ENCODE peak calls at places on chromosomes 4 and X, in eight cellular contexts. One of them, this sample, is unnamed.

GRCh38 chrX:78456909-78457308 is 129.5 kb upstream of the CYSLTR1 start:
- DNase-seq in COR-L47: no peak
- DNase-seq in GOT3: no peak
- DNase-seq in AG10803: no peak
- DNase-seq in effector CD4-positive, alpha-beta T cell: no peak
- DNase-seq in SHP77: no peak
- DNase-seq in endothelial cell: no peak
- DNase-seq in activated CD4-positive, alpha-beta memory T cell treated with anti-CD3 and anti-CD28 coated beads, Interleukin-2, amount 10 ng/mL, durations not matched to agents 7 days and 5 days: no peak
- DNase-seq in this sample: no peak

GRCh38 chr4:112348488-112349158 is 51.5 kb downstream of the ALPK1 start:
- DNase-seq in AG10803: peak
- DNase-seq in effector CD4-positive, alpha-beta T cell: no peak
- DNase-seq in GOT3: no peak
- DNase-seq in activated CD4-positive, alpha-beta memory T cell treated with anti-CD3 and anti-CD28 coated beads, Interleukin-2, amount 10 ng/mL, durations not matched to agents 7 days and 5 days: no peak
- DNase-seq in endothelial cell: peak
- DNase-seq in SHP77: peak
- DNase-seq in COR-L47: peak
- DNase-seq in this sample: peak

GRCh38 chr4:61462451-61463326 is 262.6 kb downstream of the ADGRL3 start:
- DNase-seq in endothelial cell: no peak
- DNase-seq in GOT3: no peak
- DNase-seq in SHP77: no peak
- DNase-seq in activated CD4-positive, alpha-beta memory T cell treated with anti-CD3 and anti-CD28 coated beads, Interleukin-2, amount 10 ng/mL, durations not matched to agents 7 days and 5 days: no peak
- DNase-seq in COR-L47: no peak
- DNase-seq in AG10803: no peak
- DNase-seq in effector CD4-positive, alpha-beta T cell: no peak
- DNase-seq in this sample: no peak

GRCh38 chrX:56792270-56793111 is 63.4 kb downstream of the NBDY start:
- DNase-seq in activated CD4-positive, alpha-beta memory T cell treated with anti-CD3 and anti-CD28 coated beads, Interleukin-2, amount 10 ng/mL, durations not matched to agents 7 days and 5 days: no peak
- DNase-seq in effector CD4-positive, alpha-beta T cell: no peak
- DNase-seq in endothelial cell: no peak
- DNase-seq in AG10803: no peak
- DNase-seq in COR-L47: no peak
- DNase-seq in SHP77: no peak
- DNase-seq in GOT3: no peak
- DNase-seq in this sample: no peak

GRCh38 chrX:70079870-70080269 is 17.6 kb downstream of the OTUD6A start:
- DNase-seq in SHP77: no peak
- DNase-seq in COR-L47: no peak
- DNase-seq in AG10803: no peak
- DNase-seq in effector CD4-positive, alpha-beta T cell: no peak
- DNase-seq in endothelial cell: no peak
- DNase-seq in GOT3: no peak
- DNase-seq in activated CD4-positive, alpha-beta memory T cell treated with anti-CD3 and anti-CD28 coated beads, Interleukin-2, amount 10 ng/mL, durations not matched to agents 7 days and 5 days: no peak
- DNase-seq in this sample: no peak

GRCh38 chr4:87321888-87322287 is 794 bp downstream of the HSD17B13 start:
- DNase-seq in effector CD4-positive, alpha-beta T cell: no peak
- DNase-seq in endothelial cell: no peak
- DNase-seq in COR-L47: no peak
- DNase-seq in AG10803: no peak
- DNase-seq in activated CD4-positive, alpha-beta memory T cell treated with anti-CD3 and anti-CD28 coated beads, Interleukin-2, amount 10 ng/mL, durations not matched to agents 7 days and 5 days: no peak
- DNase-seq in GOT3: no peak
- DNase-seq in SHP77: no peak
- DNase-seq in this sample: no peak

GRCh38 chr4:2834001-2834921 is 9.4 kb upstream of the ADD1 start:
- DNase-seq in GOT3: no peak
- DNase-seq in effector CD4-positive, alpha-beta T cell: no peak
- DNase-seq in AG10803: no peak
- DNase-seq in activated CD4-positive, alpha-beta memory T cell treated with anti-CD3 and anti-CD28 coated beads, Interleukin-2, amount 10 ng/mL, durations not matched to agents 7 days and 5 days: peak
- DNase-seq in SHP77: no peak
- DNase-seq in endothelial cell: no peak
- DNase-seq in COR-L47: no peak
- DNase-seq in this sample: no peak

GRCh38 chr4:879730-880079 is 52.4 kb downstream of the GAK start:
- DNase-seq in COR-L47: no peak
- DNase-seq in AG10803: no peak
- DNase-seq in effector CD4-positive, alpha-beta T cell: no peak
- DNase-seq in activated CD4-positive, alpha-beta memory T cell treated with anti-CD3 and anti-CD28 coated beads, Interleukin-2, amount 10 ng/mL, durations not matched to agents 7 days and 5 days: peak
- DNase-seq in SHP77: no peak
- DNase-seq in endothelial cell: no peak
- DNase-seq in GOT3: no peak
- DNase-seq in this sample: no peak

GRCh38 chrX:154482786-154483185 is 3.6 kb downstream of the UBL4A start:
- DNase-seq in AG10803: no peak
- DNase-seq in GOT3: no peak
- DNase-seq in SHP77: no peak
- DNase-seq in endothelial cell: no peak
- DNase-seq in COR-L47: no peak
- DNase-seq in activated CD4-positive, alpha-beta memory T cell treated with anti-CD3 and anti-CD28 coated beads, Interleukin-2, amount 10 ng/mL, durations not matched to agents 7 days and 5 days: no peak
- DNase-seq in effector CD4-positive, alpha-beta T cell: no peak
- DNase-seq in this sample: no peak

GRCh38 chr4:184189966-184190365 is 27.7 kb downstream of the ENPP6 start:
- DNase-seq in endothelial cell: no peak
- DNase-seq in SHP77: no peak
- DNase-seq in COR-L47: no peak
- DNase-seq in effector CD4-positive, alpha-beta T cell: no peak
- DNase-seq in activated CD4-positive, alpha-beta memory T cell treated with anti-CD3 and anti-CD28 coated beads, Interleukin-2, amount 10 ng/mL, durations not matched to agents 7 days and 5 days: no peak
- DNase-seq in AG10803: no peak
- DNase-seq in GOT3: no peak
- DNase-seq in this sample: no peak

GRCh38 chr4:113435893-113436292 is 325.6 kb downstream of the CAMK2D start:
- DNase-seq in SHP77: no peak
- DNase-seq in endothelial cell: no peak
- DNase-seq in GOT3: no peak
- DNase-seq in AG10803: peak
- DNase-seq in effector CD4-positive, alpha-beta T cell: no peak
- DNase-seq in COR-L47: no peak
- DNase-seq in activated CD4-positive, alpha-beta memory T cell treated with anti-CD3 and anti-CD28 coated beads, Interleukin-2, amount 10 ng/mL, durations not matched to agents 7 days and 5 days: no peak
- DNase-seq in this sample: no peak

GRCh38 chrX:7215842-7216241 is 67.9 kb upstream of the PUDP start:
- DNase-seq in SHP77: no peak
- DNase-seq in COR-L47: no peak
- DNase-seq in GOT3: no peak
- DNase-seq in endothelial cell: no peak
- DNase-seq in effector CD4-positive, alpha-beta T cell: no peak
- DNase-seq in activated CD4-positive, alpha-beta memory T cell treated with anti-CD3 and anti-CD28 coated beads, Interleukin-2, amount 10 ng/mL, durations not matched to agents 7 days and 5 days: no peak
- DNase-seq in AG10803: peak
- DNase-seq in this sample: no peak

GRCh38 chr4:41432889-41433288 is 105.1 kb upstream of the LIMCH1 start:
- DNase-seq in effector CD4-positive, alpha-beta T cell: no peak
- DNase-seq in GOT3: no peak
- DNase-seq in activated CD4-positive, alpha-beta memory T cell treated with anti-CD3 and anti-CD28 coated beads, Interleukin-2, amount 10 ng/mL, durations not matched to agents 7 days and 5 days: no peak
- DNase-seq in COR-L47: no peak
- DNase-seq in AG10803: peak
- DNase-seq in SHP77: no peak
- DNase-seq in endothelial cell: no peak
- DNase-seq in this sample: no peak

GRCh38 chr4:172758586-172759340 is 409.8 kb upstream of the GALNT7 start:
- DNase-seq in activated CD4-positive, alpha-beta memory T cell treated with anti-CD3 and anti-CD28 coated beads, Interleukin-2, amount 10 ng/mL, durations not matched to agents 7 days and 5 days: no peak
- DNase-seq in GOT3: no peak
- DNase-seq in endothelial cell: no peak
- DNase-seq in SHP77: no peak
- DNase-seq in effector CD4-positive, alpha-beta T cell: no peak
- DNase-seq in COR-L47: no peak
- DNase-seq in AG10803: peak
- DNase-seq in this sample: no peak

GRCh38 chr4:77308843-77309242 is 151.8 kb downstream of the CCNG2 start:
- DNase-seq in AG10803: peak
- DNase-seq in COR-L47: peak
- DNase-seq in GOT3: no peak
- DNase-seq in endothelial cell: no peak
- DNase-seq in SHP77: peak
- DNase-seq in effector CD4-positive, alpha-beta T cell: no peak
- DNase-seq in activated CD4-positive, alpha-beta memory T cell treated with anti-CD3 and anti-CD28 coated beads, Interleukin-2, amount 10 ng/mL, durations not matched to agents 7 days and 5 days: no peak
- DNase-seq in this sample: peak

GRCh38 chr4:86831262-86832090 is 17.7 kb downstream of the SLC10A6 start:
- DNase-seq in endothelial cell: no peak
- DNase-seq in SHP77: no peak
- DNase-seq in activated CD4-positive, alpha-beta memory T cell treated with anti-CD3 and anti-CD28 coated beads, Interleukin-2, amount 10 ng/mL, durations not matched to agents 7 days and 5 days: no peak
- DNase-seq in GOT3: no peak
- DNase-seq in effector CD4-positive, alpha-beta T cell: no peak
- DNase-seq in COR-L47: no peak
- DNase-seq in AG10803: peak
- DNase-seq in this sample: no peak

GRCh38 chr4:110867981-110868380 is 245.1 kb upstream of the PITX2 start:
- DNase-seq in GOT3: no peak
- DNase-seq in AG10803: peak
- DNase-seq in endothelial cell: no peak
- DNase-seq in SHP77: no peak
- DNase-seq in activated CD4-positive, alpha-beta memory T cell treated with anti-CD3 and anti-CD28 coated beads, Interleukin-2, amount 10 ng/mL, durations not matched to agents 7 days and 5 days: no peak
- DNase-seq in COR-L47: no peak
- DNase-seq in effector CD4-positive, alpha-beta T cell: no peak
- DNase-seq in this sample: no peak

GRCh38 chr4:81378398-81378797 is 93.3 kb downstream of the RASGEF1B start:
- DNase-seq in effector CD4-positive, alpha-beta T cell: no peak
- DNase-seq in GOT3: no peak
- DNase-seq in COR-L47: no peak
- DNase-seq in activated CD4-positive, alpha-beta memory T cell treated with anti-CD3 and anti-CD28 coated beads, Interleukin-2, amount 10 ng/mL, durations not matched to agents 7 days and 5 days: no peak
- DNase-seq in SHP77: no peak
- DNase-seq in AG10803: peak
- DNase-seq in endothelial cell: no peak
- DNase-seq in this sample: no peak

GRCh38 chr4:124762956-124763355 is 50.4 kb upstream of the ANKRD50 start:
- DNase-seq in effector CD4-positive, alpha-beta T cell: no peak
- DNase-seq in activated CD4-positive, alpha-beta memory T cell treated with anti-CD3 and anti-CD28 coated beads, Interleukin-2, amount 10 ng/mL, durations not matched to agents 7 days and 5 days: no peak
- DNase-seq in COR-L47: no peak
- DNase-seq in GOT3: no peak
- DNase-seq in SHP77: no peak
- DNase-seq in endothelial cell: no peak
- DNase-seq in AG10803: no peak
- DNase-seq in this sample: no peak

GRCh38 chrX:16077811-16078210 is 45.6 kb upstream of the GRPR start:
- DNase-seq in GOT3: no peak
- DNase-seq in endothelial cell: no peak
- DNase-seq in SHP77: no peak
- DNase-seq in activated CD4-positive, alpha-beta memory T cell treated with anti-CD3 and anti-CD28 coated beads, Interleukin-2, amount 10 ng/mL, durations not matched to agents 7 days and 5 days: no peak
- DNase-seq in effector CD4-positive, alpha-beta T cell: no peak
- DNase-seq in AG10803: no peak
- DNase-seq in COR-L47: no peak
- DNase-seq in this sample: no peak

GRCh38 chr4:164937576-164938270 is 39.7 kb downstream of the TRIM61 start:
- DNase-seq in effector CD4-positive, alpha-beta T cell: no peak
- DNase-seq in endothelial cell: no peak
- DNase-seq in COR-L47: no peak
- DNase-seq in SHP77: peak
- DNase-seq in AG10803: peak
- DNase-seq in activated CD4-positive, alpha-beta memory T cell treated with anti-CD3 and anti-CD28 coated beads, Interleukin-2, amount 10 ng/mL, durations not matched to agents 7 days and 5 days: no peak
- DNase-seq in GOT3: no peak
- DNase-seq in this sample: no peak

This sample was measured in frontal cortex.